ENCODE peak calls at places on chromosome X, in ten cellular contexts. N is NCI-H510A; G is Calu3; X is Jurkat, Clone E6-1; M is epithelial cell of proximal tubule; Q is epithelial cell of esophagus; K is mesothelial cell of epicardium; B is NCI-H2081; E is uterus; V is activated T-cell treated with anti-CD3 and anti-CD28 coated beads for 1 hour. O is an unnamed sample.
A peak's percentile ranks its signal among the peaks of the same experiment; 100 is the strongest.

GRCh38 chrX:50905334-50905733 is 5.2 kb upstream of the BMP15 start:
- DNase-seq in N (no peak), G (peak; percentile 46), X (peak; percentile 12), M (no peak), Q (peak; percentile 29), K (no peak), B (no peak), E (no peak), V (no peak), O (no peak)

GRCh38 chrX:81120936-81121351 is 80.8 kb downstream of the HMGN5 start:
- DNase-seq in N (no peak), G (peak; percentile 52), X (peak; percentile 50), M (peak; percentile 29), Q (peak; percentile 59), K (peak; percentile 40), B (peak; percentile 24), E (peak; percentile 22), V (peak; percentile 9), O (no peak)

GRCh38 chrX:104742345-104742744 is 176.3 kb downstream of the IL1RAPL2 start:
- DNase-seq in N (no peak), G (no peak), X (no peak), M (peak; percentile 27), Q (peak; percentile 0), K (no peak), B (no peak), E (no peak), V (no peak), O (no peak)

GRCh38 chrX:118226060-118226428 is 109.4 kb upstream of the KLHL13 start:
- DNase-seq in N (no peak), G (no peak), X (peak; percentile 4), M (no peak), Q (peak; percentile 46), K (no peak), B (peak; percentile 61), E (no peak), V (no peak), O (no peak)

GRCh38 chrX:130895299-130895698 is 7.7 kb downstream of the ENOX2 start:
- DNase-seq in N (no peak), G (no peak), X (no peak), M (no peak), Q (no peak), K (no peak), B (no peak), E (no peak), V (no peak), O (no peak)

GRCh38 chrX:78104447-78105176 is 564 bp downstream of the PGK1 start:
- DNase-seq in N (peak; percentile 29), G (peak; percentile 33), X (no peak), M (no peak), Q (peak; percentile 70), K (no peak), B (peak; percentile 36), E (peak; percentile 27), V (no peak), O (no peak)

GRCh38 chrX:16826207-16826606 is 39.9 kb downstream of the TXLNG start:
- DNase-seq in N (no peak), G (no peak), X (peak; percentile 29), M (no peak), Q (peak; percentile 48), K (no peak), B (peak; percentile 19), E (no peak), V (no peak), O (no peak)

GRCh38 chrX:27966955-27967354 is 14.3 kb downstream of the DCAF8L1 start:
- DNase-seq in N (no peak), G (peak; percentile 24), X (no peak), M (no peak), Q (peak; percentile 67), K (no peak), B (no peak), E (no peak), V (no peak), O (no peak)

GRCh38 chrX:11753668-11754067 is 4.4 kb upstream of the MSL3 start:
- DNase-seq in N (no peak), G (no peak), X (no peak), M (no peak), Q (no peak), K (no peak), B (no peak), E (no peak), V (no peak), O (no peak)

GRCh38 chrX:108138814-108139213 is 47.2 kb downstream of the ATG4A start:
- DNase-seq in N (no peak), G (no peak), X (no peak), M (no peak), Q (no peak), K (no peak), B (no peak), E (no peak), V (no peak), O (no peak)

GRCh38 chrX:13898603-13899002 is 81.7 kb upstream of the GPM6B start:
- DNase-seq in N (no peak), G (no peak), X (no peak), M (no peak), Q (peak; percentile 90), K (no peak), B (no peak), E (no peak), V (no peak), O (peak; percentile 53)

GRCh38 chrX:128975716-128976115 is 547.6 kb downstream of the SMARCA1 start:
- DNase-seq in N (peak; percentile 1), G (peak; percentile 38), X (peak; percentile 10), M (no peak), Q (peak; percentile 17), K (peak; percentile 67), B (peak; percentile 59), E (no peak), V (no peak), O (no peak)

GRCh38 chrX:17484592-17484991 is 109.6 kb downstream of the NHS start:
- DNase-seq in N (no peak), G (no peak), X (no peak), M (no peak), Q (no peak), K (no peak), B (no peak), E (no peak), V (no peak), O (no peak)

GRCh38 chrX:85020216-85020615 is 16.5 kb downstream of the APOOL start:
- DNase-seq in N (no peak), G (no peak), X (no peak), M (no peak), Q (no peak), K (no peak), B (no peak), E (no peak), V (no peak), O (no peak)

GRCh38 chrX:38798956-38799355 is 2.3 kb upstream of the MID1IP1 start:
- DNase-seq in N (no peak), G (no peak), X (no peak), M (no peak), Q (peak; percentile 42), K (no peak), B (no peak), E (no peak), V (no peak), O (no peak)

GRCh38 chrX:46704767-46705386 is 54.0 kb downstream of the SLC9A7 start:
- DNase-seq in N (no peak), G (no peak), X (no peak), M (no peak), Q (peak; percentile 60), K (no peak), B (no peak), E (no peak), V (no peak), O (no peak)

GRCh38 chrX:121853762-121854613 is 806.6 kb downstream of the GLUD2 start:
- DNase-seq in N (no peak), G (no peak), X (no peak), M (no peak), Q (no peak), K (no peak), B (no peak), E (no peak), V (no peak), O (no peak)

GRCh38 chrX:121160987-121161386 is 113.6 kb downstream of the GLUD2 start:
- DNase-seq in N (no peak), G (no peak), X (no peak), M (no peak), Q (peak; percentile 7), K (no peak), B (no peak), E (no peak), V (no peak), O (no peak)

GRCh38 chrX:137563681-137564651 is 2.0 kb upstream of the ZIC3 start:
- DNase-seq in N (no peak), G (no peak), X (peak; percentile 7), M (no peak), Q (no peak), K (no peak), B (no peak), E (no peak), V (no peak), O (no peak)

GRCh38 chrX:136589966-136590365 is 58.0 kb downstream of the VGLL1 start:
- DNase-seq in N (no peak), G (no peak), X (no peak), M (no peak), Q (peak; percentile 56), K (no peak), B (no peak), E (no peak), V (no peak), O (no peak)

GRCh38 chrX:39204945-39205344 is 403.7 kb downstream of the MID1IP1 start:
- DNase-seq in N (no peak), G (no peak), X (no peak), M (no peak), Q (no peak), K (no peak), B (no peak), E (no peak), V (no peak), O (no peak)

GRCh38 chrX:56788229-56788628 is 59.2 kb downstream of the NBDY start:
- DNase-seq in N (no peak), G (no peak), X (no peak), M (no peak), Q (no peak), K (no peak), B (no peak), E (peak; percentile 15), V (no peak), O (no peak)

GRCh38 chrX:132480581-132481203 is 8.1 kb downstream of the MBNL3 start:
- DNase-seq in N (peak; percentile 58), G (peak; percentile 14), X (peak; percentile 68), M (no peak), Q (peak; percentile 17), K (no peak), B (peak; percentile 66), E (peak; percentile 51), V (no peak), O (no peak)